ENCODE peak calls at places on chromosomes 5 and 9, in ten cellular contexts. P, R, T, E, U, N, Y, H, L and G are unnamed samples. For H3K4me1, the result is how much of the 10 kb centered on the place peaks cover.

GRCh38 chr9:92429866-92430265 is 5.6 kb upstream of the OMD start:
- DNase-seq in P (no peak), R (no peak), T (no peak), E (no peak), U (no peak), N (no peak), Y (no peak), H (no peak), L (no peak), G (no peak)

GRCh38 chr9:124197177-124198095 is 60.3 kb upstream of the NEK6 start:
- DNase-seq in P (no peak), R (no peak), T (no peak), E (peak), U (peak), N (no peak), Y (peak), H (no peak), L (no peak), G (no peak)

GRCh38 chr9:37859043-37859442 is 44.9 kb downstream of the SLC25A51 start:
- DNase-seq in P (no peak), R (no peak), T (no peak), E (no peak), U (no peak), N (no peak), Y (no peak), H (no peak), L (no peak), G (no peak)

GRCh38 chr5:124583469-124584350 is 162.7 kb downstream of the ZNF608 start:
- DNase-seq in P (peak), R (no peak), T (peak), E (no peak), U (no peak), N (no peak), Y (peak), H (no peak), L (peak), G (peak)

GRCh38 chr5:56564451-56565223 is 250.7 kb upstream of the MAP3K1 start:
- DNase-seq in P (no peak), R (no peak), T (no peak), E (no peak), U (no peak), N (no peak), Y (no peak), H (no peak), L (no peak), G (no peak)

GRCh38 chr5:157336423-157336744 is 70.5 kb downstream of the CYFIP2 start:
- DNase-seq in P (peak), R (no peak), T (no peak), E (no peak), U (no peak), N (no peak), Y (no peak), H (no peak), L (no peak), G (no peak)

GRCh38 chr5:92641031-92641962 is 939.7 kb downstream of the NR2F1-AS1 start:
- DNase-seq in P (no peak), R (peak), T (peak), E (no peak), U (no peak), N (no peak), Y (no peak), H (no peak), L (no peak), G (peak)

GRCh38 chr9:69919461-69920061 is 98.9 kb downstream of the CFAP95 start:
- DNase-seq in P (peak), R (no peak), T (peak), E (no peak), U (no peak), N (no peak), Y (no peak), H (no peak), L (no peak), G (peak)

GRCh38 chr9:81083821-81084512 is 605.4 kb downstream of the TLE1 start:
- DNase-seq in P (peak), R (no peak), T (peak), E (no peak), U (no peak), N (no peak), Y (no peak), H (no peak), L (no peak), G (no peak)

GRCh38 chr5:84494453-84494852 is 109.8 kb upstream of the EDIL3 start:
- DNase-seq in P (peak), R (peak), T (peak), E (no peak), U (no peak), N (no peak), Y (no peak), H (no peak), L (no peak), G (no peak)

GRCh38 chr9:129094387-129095169 is 13.7 kb downstream of the DOLPP1 start:
- DNase-seq in P (peak), R (no peak), T (no peak), E (no peak), U (peak), N (peak), Y (no peak), H (no peak), L (no peak), G (no peak)

GRCh38 chr5:96079075-96079474 is 117.4 kb upstream of the ELL2 start:
- DNase-seq in P (peak), R (no peak), T (peak), E (no peak), U (no peak), N (no peak), Y (no peak), H (no peak), L (no peak), G (no peak)

GRCh38 chr5:76403963-76404693 is 1.0 kb downstream of the IQGAP2 start:
- DNase-seq in P (no peak), R (no peak), T (no peak), E (peak), U (no peak), N (no peak), Y (peak), H (peak), L (no peak), G (peak)

GRCh38 chr9:127611796-127612790 is at the start of gene STXBP1:
- DNase-seq in P (peak), R (peak), T (peak), E (peak), U (peak), N (peak), Y (peak), H (peak), L (peak), G (peak)

GRCh38 chr9:127104465-127105311 is 17.7 kb downstream of the ANGPTL2 start:
- DNase-seq in P (no peak), R (no peak), T (no peak), E (no peak), U (peak), N (no peak), Y (no peak), H (no peak), L (no peak), G (no peak)

GRCh38 chr9:26955222-26955903 is 849 bp upstream of the IFT74 start:
- DNase-seq in P (no peak), R (no peak), T (no peak), E (no peak), U (no peak), N (no peak), Y (peak), H (no peak), L (no peak), G (no peak)

GRCh38 chr9:130630506-130631330 is 33.7 kb upstream of the PRDM12 start:
- DNase-seq in P (peak), R (no peak), T (no peak), E (peak), U (peak), N (no peak), Y (no peak), H (peak), L (no peak), G (no peak)

GRCh38 chr5:163489055-163489744 is 16.2 kb upstream of the MAT2B start:
- DNase-seq in P (no peak), R (no peak), T (no peak), E (no peak), U (no peak), N (no peak), Y (no peak), H (no peak), L (no peak), G (peak)

GRCh38 chr9:86732514-86732913 is 214.8 kb downstream of the GAS1 start:
- DNase-seq in P (peak), R (no peak), T (peak), E (no peak), U (peak), N (no peak), Y (no peak), H (no peak), L (no peak), G (no peak)

GRCh38 chr5:31992377-31992776 is 181.7 kb downstream of the GOLPH3 start:
- DNase-seq in P (peak), R (no peak), T (no peak), E (no peak), U (no peak), N (no peak), Y (no peak), H (no peak), L (no peak), G (peak)

GRCh38 chr9:3474821-3475220 is 51.0 kb downstream of the RFX3 start:
- DNase-seq in P (no peak), R (no peak), T (no peak), E (no peak), U (no peak), N (no peak), Y (no peak), H (no peak), L (no peak), G (no peak)

GRCh38 chr9:3473402-3473801 is 52.4 kb downstream of the RFX3 start:
- DNase-seq in P (no peak), R (no peak), T (no peak), E (no peak), U (no peak), N (no peak), Y (no peak), H (no peak), L (no peak), G (no peak)

GRCh38 chr9:3477236-3477834 is 48.5 kb downstream of the RFX3 start:
- DNase-seq in P (no peak), R (no peak), T (no peak), E (no peak), U (no peak), N (no peak), Y (no peak), H (no peak), L (no peak), G (no peak)

GRCh38 chr9:3478549-3478953 is 47.2 kb downstream of the RFX3 start:
- DNase-seq in P (peak), R (peak), T (peak), E (no peak), U (no peak), N (no peak), Y (no peak), H (no peak), L (no peak), G (peak)

GRCh38 chr9:3475300-3476020 is 50.3 kb downstream of the RFX3 start:
- DNase-seq in P (no peak), R (no peak), T (no peak), E (no peak), U (no peak), N (no peak), Y (no peak), H (no peak), L (no peak), G (no peak)
- H3K4me1 ChIP-seq in P (under half), R (under half), T (under half), E (under half), U (under half), N (under half), Y (under half), H (under half), L (under half), G (under half)

DNA sequence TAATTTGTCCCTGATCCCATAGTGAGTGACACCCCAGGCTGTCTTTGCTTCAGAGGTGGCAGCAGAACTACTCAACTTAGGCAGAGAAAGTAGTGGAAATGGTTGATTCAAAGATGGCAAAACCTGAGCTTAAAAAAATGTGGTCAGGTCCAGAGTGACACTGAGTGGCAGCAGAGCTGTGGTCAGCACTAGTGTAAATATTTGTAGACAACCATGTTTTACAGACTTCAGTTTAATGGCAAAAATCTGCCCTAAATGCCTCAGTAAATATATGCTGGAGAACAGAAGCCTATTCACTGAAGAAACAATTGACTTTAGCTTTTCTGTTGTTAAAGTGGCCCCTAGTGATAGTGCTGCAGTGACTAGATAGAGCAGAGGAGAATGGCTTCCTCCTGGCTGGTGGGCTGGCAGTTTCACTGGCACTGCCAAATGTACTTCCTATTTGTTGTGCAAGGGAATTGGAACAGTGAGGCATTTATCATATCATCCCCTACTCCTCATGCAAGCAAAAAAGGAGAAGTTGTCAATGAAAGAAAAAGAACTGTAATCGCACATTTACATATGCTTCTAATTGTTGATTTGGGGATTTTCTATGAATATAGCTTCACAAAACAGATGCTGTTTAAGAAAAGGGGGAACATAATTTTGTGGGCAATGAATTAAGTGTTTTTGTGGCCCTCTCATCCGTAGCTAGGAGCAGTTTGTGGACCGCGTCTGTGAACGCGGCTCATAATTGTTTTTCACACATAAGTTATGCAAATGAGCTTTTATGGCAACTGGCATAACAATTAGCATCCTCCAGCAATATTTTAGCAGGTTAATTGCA is 12.0 kb downstream of the PBX3 start:
- DNase-seq in P (peak), R (no peak), T (no peak), E (no peak), U (peak), N (no peak), Y (peak), H (peak), L (no peak), G (no peak)
- H3K4me3 ChIP-seq in P (peak), R (no peak), T (peak), E (no peak), U (peak), N (peak), Y (no peak), H (no peak), L (no peak), G (peak)

GRCh38 chr9:136057236-136058151 is 37.6 kb downstream of the NACC2 start:
- DNase-seq in P (peak), R (no peak), T (no peak), E (no peak), U (no peak), N (no peak), Y (no peak), H (no peak), L (no peak), G (no peak)
- H3K4me1 ChIP-seq in P (under half), R (under half), T (under half), E (under half), U (under half), N (under half), Y (half or more), H (under half), L (under half), G (under half)

DNA sequence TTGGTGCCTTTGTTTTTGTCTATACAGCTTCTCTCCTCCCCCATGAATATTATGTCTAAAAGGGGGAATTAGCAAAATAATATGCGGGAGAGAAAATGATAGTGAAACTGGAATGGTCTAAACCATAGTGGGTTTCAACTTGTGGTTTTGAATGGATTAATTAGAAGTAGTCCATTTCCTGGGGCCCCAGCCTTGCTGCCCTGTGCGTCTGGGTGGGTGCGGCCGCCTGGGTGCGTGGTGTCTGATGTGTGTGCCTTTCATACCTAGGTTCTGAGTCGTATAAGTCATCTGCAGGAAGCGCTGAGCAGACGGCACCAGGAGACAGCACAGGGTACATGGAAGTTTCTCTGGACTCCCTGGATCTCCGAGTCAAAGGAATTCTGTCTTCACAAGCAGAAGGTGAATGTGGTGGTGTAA is 120.0 kb upstream of the CACNA1B start:
- DNase-seq in P (peak), R (peak), T (peak), E (no peak), U (no peak), N (no peak), Y (peak), H (no peak), L (no peak), G (no peak)
- H3K4me3 ChIP-seq in P (peak), R (no peak), T (peak), E (no peak), U (no peak), N (no peak), Y (no peak), H (no peak), L (no peak), G (no peak)

GRCh38 chr5:111251941-111252340 is 27.8 kb downstream of the CAMK4 start:
- DNase-seq in P (no peak), R (no peak), T (no peak), E (no peak), U (no peak), N (no peak), Y (no peak), H (no peak), L (no peak), G (no peak)

GRCh38 chr5:111252799-111253564 is 28.8 kb downstream of the CAMK4 start:
- DNase-seq in P (no peak), R (no peak), T (no peak), E (no peak), U (no peak), N (no peak), Y (peak), H (no peak), L (no peak), G (no peak)

GRCh38 chr5:111259636-111260035 is 35.5 kb downstream of the CAMK4 start:
- DNase-seq in P (no peak), R (no peak), T (peak), E (no peak), U (no peak), N (no peak), Y (no peak), H (no peak), L (no peak), G (no peak)

GRCh38 chr5:111254613-111255012 is 30.4 kb downstream of the CAMK4 start:
- DNase-seq in P (no peak), R (no peak), T (peak), E (no peak), U (no peak), N (no peak), Y (no peak), H (no peak), L (peak), G (no peak)

GRCh38 chr5:111256128-111256527 is 31.9 kb downstream of the CAMK4 start:
- DNase-seq in P (no peak), R (no peak), T (no peak), E (no peak), U (no peak), N (no peak), Y (no peak), H (no peak), L (no peak), G (no peak)
- H3K4me1 ChIP-seq in P (under half), R (under half), T (under half), E (under half), U (under half), N (under half), Y (under half), H (under half), L (under half), G (under half)

DNA sequence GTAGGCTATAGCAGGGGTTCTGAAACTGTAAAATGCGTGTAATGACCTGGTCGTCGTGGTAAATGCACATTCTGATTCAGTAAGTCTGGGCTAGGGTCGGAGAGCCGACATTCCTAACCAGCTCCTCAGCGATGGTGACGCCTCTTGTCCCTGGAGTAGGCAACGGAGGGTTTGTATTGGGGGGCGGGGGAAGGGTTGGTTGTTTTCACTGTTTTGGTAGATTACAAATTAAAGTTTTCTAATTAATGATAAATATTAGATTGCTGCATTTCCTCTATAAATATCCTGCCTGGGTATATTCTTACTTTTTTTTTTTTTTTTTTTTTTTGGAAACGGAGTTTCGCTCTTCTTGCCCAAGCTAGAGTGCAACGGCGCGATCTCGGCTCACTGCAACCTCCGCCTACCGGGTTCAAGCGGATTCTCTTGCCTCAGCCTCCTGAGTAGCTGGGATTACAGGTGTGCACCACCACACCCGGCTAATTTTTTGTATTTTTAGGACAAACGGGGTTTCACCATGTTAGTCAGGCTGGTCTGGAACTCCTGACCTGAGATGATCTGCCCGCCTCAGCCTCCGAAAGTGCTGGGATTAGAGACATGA is 566 bp upstream of the ALDH7A1 start:
- DNase-seq in P (no peak), R (peak), T (no peak), E (no peak), U (no peak), N (peak), Y (no peak), H (no peak), L (no peak), G (no peak)
- H3K4me3 ChIP-seq in P (peak), R (peak), T (peak), E (peak), U (peak), N (peak), Y (no peak), H (peak), L (no peak), G (peak)

DNA sequence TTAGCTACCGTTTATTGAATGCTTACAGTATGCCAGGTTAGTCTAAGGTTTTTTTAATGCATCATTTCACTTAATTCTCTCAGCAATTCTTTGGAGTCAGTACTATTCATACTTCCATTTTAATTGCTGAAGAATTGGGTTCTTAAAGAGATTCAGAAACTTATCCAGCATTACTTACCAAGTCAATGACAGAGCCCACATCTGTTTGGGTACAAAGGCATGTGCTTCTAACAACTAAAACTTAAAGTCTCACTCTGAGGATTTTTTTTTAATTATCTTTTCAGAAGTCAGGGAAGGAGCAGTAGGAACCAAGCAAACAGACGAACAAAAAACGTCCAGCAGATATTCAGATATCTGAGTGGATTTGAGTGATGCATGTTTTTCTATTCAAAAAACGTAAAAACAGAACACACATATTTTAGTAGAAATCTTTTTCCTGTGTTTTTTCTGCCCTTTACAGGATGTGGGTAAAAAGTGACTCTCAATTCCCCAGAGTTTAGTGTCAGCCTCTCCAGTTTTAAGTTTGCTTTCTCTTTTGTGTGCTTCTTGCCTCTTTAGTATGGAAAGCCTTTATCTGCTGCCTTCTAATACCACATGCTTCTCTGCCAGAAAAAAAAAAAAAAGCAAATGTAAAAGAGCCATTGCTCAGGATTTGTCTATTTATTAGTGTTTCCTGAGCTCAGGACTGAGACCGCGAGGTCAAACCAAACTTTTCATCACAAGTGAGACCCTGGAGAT is 118.0 kb downstream of the PRKACG start:
- DNase-seq in P (peak), R (no peak), T (no peak), E (no peak), U (no peak), N (no peak), Y (no peak), H (no peak), L (no peak), G (no peak)
- H3K4me1 ChIP-seq in P (under half), R (under half), T (under half), E (under half), U (under half), N (under half), Y (under half), H (under half), L (under half), G (under half)